ENCODE peak calls at places on chromosome 1, in six cellular contexts. D is cerebellar cortex; Z is body of pancreas; X is stimulated activated CD8-positive, alpha-beta memory T cell treated with anti-CD3 and anti-CD28 coated beads, Interleukin-7, amount 100 ng/mL, for 1 hour; R is NCI-H226; W is stimulated activated CD4-positive, alpha-beta T cell treated with anti-CD3 and anti-CD28 coated beads, TNF-alpha, amount 100 ng/mL, for 24 hours. A is an unnamed sample.
A peak's percentile ranks its signal among the peaks of the same experiment; 100 is the strongest.

GRCh38 chr1:209411491-209411929 is 172.0 kb upstream of the CAMK1G start:
- DNase-seq in D (no peak), Z (no peak), W (no peak), X (no peak), R (no peak), A (peak; percentile 32)

GRCh38 chr1:167512262-167512661 is 6.1 kb downstream of the CD247 start:
- DNase-seq in R (no peak), X (no peak), D (no peak), W (no peak), Z (no peak), A (no peak)

GRCh38 chr1:115929846-115930245 is 46.5 kb upstream of the SLC22A15 start:
- DNase-seq in X (no peak), W (no peak), D (no peak), R (peak; percentile 10), Z (no peak), A (peak; percentile 7)

GRCh38 chr1:109930252-109930993 is 19.8 kb downstream of the CSF1 start:
- DNase-seq in D (no peak), W (no peak), X (no peak), R (no peak), Z (no peak), A (no peak)

GRCh38 chr1:1194723-1195122 is 11.7 kb downstream of the TNFRSF18 start:
- DNase-seq in W (no peak), D (no peak), X (no peak), Z (no peak), R (no peak), A (no peak)

GRCh38 chr1:40582121-40582520 is 50.7 kb downstream of the ZNF684 start:
- DNase-seq in D (no peak), X (no peak), W (no peak), R (no peak), Z (no peak), A (no peak)

GRCh38 chr1:220281159-220281574 is 8.9 kb upstream of the RAB3GAP2 start:
- DNase-seq in R (no peak), Z (no peak), D (no peak), X (no peak), W (no peak), A (no peak)

GRCh38 chr1:231348442-231348841 is 10.3 kb downstream of the SPRTN start:
- DNase-seq in R (no peak), D (no peak), Z (no peak), X (no peak), W (no peak), A (no peak)

A was measured in G401.